ENCODE peak calls at places on chromosomes 2 and 18, in four cellular contexts. One of them, this sample, is unnamed.

GRCh38 chr18:23938046-23938756 is 76.4 kb upstream of the TTC39C start:
- DNase-seq in uterus: no peak
- DNase-seq in cardiac muscle cell: no peak
- DNase-seq in dorsolateral prefrontal cortex: no peak
- DNase-seq in this sample: no peak

GRCh38 chr2:147026664-147027278 is 818.1 kb upstream of the ACVR2A start:
- DNase-seq in cardiac muscle cell: no peak
- DNase-seq in uterus: no peak
- DNase-seq in dorsolateral prefrontal cortex: no peak
- DNase-seq in this sample: no peak

GRCh38 chr2:172293952-172294351 is 133.4 kb upstream of the ITGA6 start:
- DNase-seq in uterus: peak; percentile 51
- DNase-seq in dorsolateral prefrontal cortex: no peak
- DNase-seq in cardiac muscle cell: no peak
- DNase-seq in this sample: no peak

GRCh38 chr2:10323535-10323934 is 20.8 kb downstream of the HPCAL1 start:
- DNase-seq in cardiac muscle cell: no peak
- DNase-seq in dorsolateral prefrontal cortex: no peak
- DNase-seq in uterus: no peak
- DNase-seq in this sample: no peak

GRCh38 chr18:34976899-34977786 is 64.1 kb upstream of the MAPRE2 start:
- DNase-seq in uterus: peak; percentile 54
- DNase-seq in dorsolateral prefrontal cortex: peak; percentile 73
- DNase-seq in cardiac muscle cell: peak; percentile 81
- DNase-seq in this sample: peak; percentile 73

GRCh38 chr18:57353137-57353939 is 981 bp downstream of the ST8SIA3 start:
- DNase-seq in dorsolateral prefrontal cortex: peak; percentile 67
- DNase-seq in uterus: no peak
- DNase-seq in cardiac muscle cell: peak; percentile 73
- DNase-seq in this sample: peak; percentile 39

GRCh38 chr2:131365452-131365851 is 1.5 kb upstream of the RAB6D start:
- DNase-seq in dorsolateral prefrontal cortex: no peak
- DNase-seq in uterus: no peak
- DNase-seq in cardiac muscle cell: no peak
- DNase-seq in this sample: no peak

GRCh38 chr2:121778736-121779487 is 23.5 kb downstream of the TSN start:
- DNase-seq in dorsolateral prefrontal cortex: no peak
- DNase-seq in uterus: no peak
- DNase-seq in cardiac muscle cell: no peak
- DNase-seq in this sample: no peak

GRCh38 chr18:36942264-36942663 is 113.3 kb downstream of the KIAA1328 start:
- DNase-seq in uterus: no peak
- DNase-seq in cardiac muscle cell: peak; percentile 48
- DNase-seq in dorsolateral prefrontal cortex: no peak
- DNase-seq in this sample: peak; percentile 29

GRCh38 chr2:14749869-14750268 is 117.4 kb downstream of the LRATD1 start:
- DNase-seq in cardiac muscle cell: no peak
- DNase-seq in uterus: no peak
- DNase-seq in dorsolateral prefrontal cortex: no peak
- DNase-seq in this sample: no peak

GRCh38 chr2:203559640-203560039 is 24.5 kb upstream of the RAPH1 start:
- DNase-seq in uterus: no peak
- DNase-seq in cardiac muscle cell: no peak
- DNase-seq in dorsolateral prefrontal cortex: no peak
- DNase-seq in this sample: no peak

GRCh38 chr18:63741769-63742168 is 33.4 kb upstream of the SERPINB7 start:
- DNase-seq in cardiac muscle cell: no peak
- DNase-seq in dorsolateral prefrontal cortex: no peak
- DNase-seq in uterus: no peak
- DNase-seq in this sample: no peak

GRCh38 chr2:76613330-76613729 is 902.6 kb upstream of the GCFC2 start:
- DNase-seq in cardiac muscle cell: no peak
- DNase-seq in uterus: no peak
- DNase-seq in dorsolateral prefrontal cortex: no peak
- DNase-seq in this sample: no peak

GRCh38 chr2:70921031-70921430 is 14.7 kb upstream of the ATP6V1B1 start:
- DNase-seq in cardiac muscle cell: no peak
- DNase-seq in dorsolateral prefrontal cortex: no peak
- DNase-seq in uterus: no peak
- DNase-seq in this sample: no peak

GRCh38 chr2:32666704-32667103 is 38.9 kb downstream of the TTC27 start:
- DNase-seq in cardiac muscle cell: no peak
- DNase-seq in dorsolateral prefrontal cortex: no peak
- DNase-seq in uterus: no peak
- DNase-seq in this sample: no peak

GRCh38 chr2:19368760-19369159 is 10.3 kb upstream of the OSR1 start:
- DNase-seq in dorsolateral prefrontal cortex: no peak
- DNase-seq in cardiac muscle cell: no peak
- DNase-seq in uterus: no peak
- DNase-seq in this sample: no peak

GRCh38 chr2:210899131-210899530 is 342.7 kb downstream of the CPS1 start:
- DNase-seq in cardiac muscle cell: no peak
- DNase-seq in uterus: no peak
- DNase-seq in dorsolateral prefrontal cortex: no peak
- DNase-seq in this sample: no peak

GRCh38 chr2:217657252-217657651 is 345.5 kb downstream of the TNS1 start:
- DNase-seq in uterus: no peak
- DNase-seq in cardiac muscle cell: no peak
- DNase-seq in dorsolateral prefrontal cortex: no peak
- DNase-seq in this sample: no peak

GRCh38 chr2:46806526-46806925 is 109.1 kb downstream of the MCFD2 start:
- DNase-seq in dorsolateral prefrontal cortex: no peak
- DNase-seq in uterus: no peak
- DNase-seq in cardiac muscle cell: no peak
- DNase-seq in this sample: no peak

GRCh38 chr2:48715042-48715899 is 40.3 kb downstream of the LHCGR start:
- DNase-seq in uterus: peak; percentile 36
- DNase-seq in cardiac muscle cell: peak; percentile 53
- DNase-seq in dorsolateral prefrontal cortex: no peak
- DNase-seq in this sample: no peak

GRCh38 chr18:77634495-77634894 is 384.8 kb downstream of the GALR1 start:
- DNase-seq in dorsolateral prefrontal cortex: no peak
- DNase-seq in uterus: no peak
- DNase-seq in cardiac muscle cell: no peak
- DNase-seq in this sample: no peak

GRCh38 chr2:163248321-163249090 is 409.9 kb upstream of the KCNH7 start:
- DNase-seq in cardiac muscle cell: no peak
- DNase-seq in dorsolateral prefrontal cortex: no peak
- DNase-seq in uterus: no peak
- DNase-seq in this sample: no peak

GRCh38 chr18:2889761-2890192 is 43.0 kb downstream of the EMILIN2 start:
- DNase-seq in uterus: no peak
- DNase-seq in dorsolateral prefrontal cortex: no peak
- DNase-seq in cardiac muscle cell: no peak
- DNase-seq in this sample: no peak

GRCh38 chr2:64625352-64626145 is 28.2 kb downstream of the SERTAD2 start:
- DNase-seq in dorsolateral prefrontal cortex: no peak
- DNase-seq in uterus: no peak
- DNase-seq in cardiac muscle cell: no peak
- DNase-seq in this sample: no peak

GRCh38 chr18:27017901-27018500 is 152.5 kb upstream of the AQP4 start:
- DNase-seq in uterus: no peak
- DNase-seq in cardiac muscle cell: peak; percentile 31
- DNase-seq in dorsolateral prefrontal cortex: no peak
- DNase-seq in this sample: no peak

GRCh38 chr2:172100080-172101007 is 2.4 kb downstream of the DLX2 start:
- DNase-seq in uterus: no peak
- DNase-seq in cardiac muscle cell: no peak
- DNase-seq in dorsolateral prefrontal cortex: no peak
- DNase-seq in this sample: peak; percentile 18

GRCh38 chr2:167294775-167295140 is 406.5 kb downstream of the XIRP2 start:
- DNase-seq in cardiac muscle cell: no peak
- DNase-seq in uterus: no peak
- DNase-seq in dorsolateral prefrontal cortex: no peak
- DNase-seq in this sample: no peak

GRCh38 chr2:167294031-167294774 is 405.9 kb downstream of the XIRP2 start:
- DNase-seq in dorsolateral prefrontal cortex: peak; percentile 27
- DNase-seq in cardiac muscle cell: peak; percentile 50
- DNase-seq in uterus: no peak
- DNase-seq in this sample: no peak

GRCh38 chr2:167293172-167293781 is 405.0 kb downstream of the XIRP2 start:
- DNase-seq in uterus: peak; percentile 15
- DNase-seq in dorsolateral prefrontal cortex: peak; percentile 44
- DNase-seq in cardiac muscle cell: peak; percentile 54
- DNase-seq in this sample: no peak

GRCh38 chr2:167289651-167290410 is 401.6 kb downstream of the XIRP2 start:
- DNase-seq in cardiac muscle cell: no peak
- DNase-seq in dorsolateral prefrontal cortex: no peak
- DNase-seq in uterus: no peak
- DNase-seq in this sample: no peak

GRCh38 chr2:167292430-167293171 is 404.3 kb downstream of the XIRP2 start:
- DNase-seq in dorsolateral prefrontal cortex: peak; percentile 89
- DNase-seq in uterus: peak; percentile 86
- DNase-seq in cardiac muscle cell: peak; percentile 97
- DNase-seq in this sample: peak; percentile 69
- TF ChIP-seq CTCF in dorsolateral prefrontal cortex: peak; percentile 42
- TF ChIP-seq CTCF in uterus: peak; percentile 31
- TF ChIP-seq CTCF in cardiac muscle cell: peak; percentile 26
- TF ChIP-seq CTCF in this sample: peak; percentile 49

DNA sequence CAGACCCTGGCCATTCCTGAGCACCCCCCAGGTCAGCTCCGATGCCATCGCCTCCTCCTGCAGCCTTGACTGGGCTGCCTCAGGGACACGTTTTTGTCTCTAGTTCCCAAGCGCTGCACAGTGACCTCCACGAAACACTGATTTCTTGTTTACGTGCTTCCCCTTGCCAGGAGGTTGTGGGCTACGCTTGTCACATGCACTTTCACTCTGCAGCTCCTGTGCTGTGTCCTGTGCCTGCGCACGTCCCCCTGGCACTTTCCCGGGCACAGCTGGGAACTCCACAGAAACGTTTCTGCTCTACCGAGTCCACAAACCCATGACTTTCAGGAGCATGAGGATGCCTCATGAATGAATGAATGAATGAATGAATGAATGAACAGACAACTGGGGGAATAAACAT is 160.6 kb downstream of the LAMA1 start:
- DNase-seq in uterus: no peak
- DNase-seq in dorsolateral prefrontal cortex: no peak
- DNase-seq in cardiac muscle cell: no peak
- DNase-seq in this sample: no peak
- TF ChIP-seq CTCF in uterus: no peak
- TF ChIP-seq CTCF in dorsolateral prefrontal cortex: no peak
- TF ChIP-seq CTCF in cardiac muscle cell: no peak
- TF ChIP-seq CTCF in this sample: no peak

GRCh38 chr18:9419956-9420631 is 55.2 kb upstream of the RALBP1 start:
- DNase-seq in uterus: no peak
- DNase-seq in cardiac muscle cell: no peak
- DNase-seq in dorsolateral prefrontal cortex: no peak
- DNase-seq in this sample: no peak

GRCh38 chr18:9421788-9422329 is 53.5 kb upstream of the RALBP1 start:
- DNase-seq in uterus: no peak
- DNase-seq in cardiac muscle cell: no peak
- DNase-seq in dorsolateral prefrontal cortex: no peak
- DNase-seq in this sample: no peak

GRCh38 chr18:9421096-9421495 is 54.2 kb upstream of the RALBP1 start:
- DNase-seq in dorsolateral prefrontal cortex: no peak
- DNase-seq in uterus: no peak
- DNase-seq in cardiac muscle cell: no peak
- DNase-seq in this sample: no peak

GRCh38 chr18:9417081-9417841 is 58.1 kb upstream of the RALBP1 start:
- DNase-seq in uterus: peak; percentile 38
- DNase-seq in dorsolateral prefrontal cortex: peak; percentile 65
- DNase-seq in cardiac muscle cell: no peak
- DNase-seq in this sample: no peak

GRCh38 chr18:9418047-9418690 is 57.1 kb upstream of the RALBP1 start:
- DNase-seq in uterus: no peak
- DNase-seq in cardiac muscle cell: no peak
- DNase-seq in dorsolateral prefrontal cortex: no peak
- DNase-seq in this sample: no peak
- TF ChIP-seq CTCF in uterus: no peak
- TF ChIP-seq CTCF in cardiac muscle cell: no peak
- TF ChIP-seq CTCF in dorsolateral prefrontal cortex: no peak
- TF ChIP-seq CTCF in this sample: no peak

DNA sequence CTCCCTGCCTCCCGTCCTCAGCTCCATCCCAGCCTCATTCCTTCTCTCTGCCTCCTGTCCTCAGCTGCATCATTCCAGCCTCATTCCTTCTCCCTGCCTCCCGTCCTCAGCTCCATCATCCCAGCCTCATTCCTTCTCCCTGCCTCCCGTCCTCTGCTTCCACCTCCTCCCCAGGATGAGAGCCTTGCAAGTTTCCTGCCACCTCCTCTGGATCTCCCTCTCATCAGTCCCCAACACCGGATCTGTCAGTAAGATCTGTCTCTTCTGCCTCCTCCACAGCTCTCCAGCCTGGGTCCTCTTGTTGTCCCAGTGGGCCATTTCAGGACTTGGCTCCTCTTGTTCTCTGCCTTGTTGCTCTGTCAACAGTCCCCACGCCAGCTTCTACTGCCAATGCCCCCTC is 130.9 kb downstream of the NDUFA10 start:
- DNase-seq in uterus: no peak
- DNase-seq in cardiac muscle cell: no peak
- DNase-seq in dorsolateral prefrontal cortex: no peak
- DNase-seq in this sample: no peak
- TF ChIP-seq CTCF in uterus: no peak
- TF ChIP-seq CTCF in cardiac muscle cell: no peak
- TF ChIP-seq CTCF in dorsolateral prefrontal cortex: no peak
- TF ChIP-seq CTCF in this sample: no peak

GRCh38 chr2:79860233-79861058 is 347.6 kb downstream of the CTNNA2 start:
- DNase-seq in uterus: no peak
- DNase-seq in dorsolateral prefrontal cortex: no peak
- DNase-seq in cardiac muscle cell: peak; percentile 61
- DNase-seq in this sample: no peak

GRCh38 chr2:79849949-79850348 is 337.1 kb downstream of the CTNNA2 start:
- DNase-seq in dorsolateral prefrontal cortex: no peak
- DNase-seq in cardiac muscle cell: no peak
- DNase-seq in uterus: no peak
- DNase-seq in this sample: no peak

GRCh38 chr2:79850912-79851311 is 338.1 kb downstream of the CTNNA2 start:
- DNase-seq in dorsolateral prefrontal cortex: no peak
- DNase-seq in uterus: no peak
- DNase-seq in cardiac muscle cell: peak; percentile 20
- DNase-seq in this sample: no peak

GRCh38 chr2:79857888-79858287 is 345.0 kb downstream of the CTNNA2 start:
- DNase-seq in cardiac muscle cell: no peak
- DNase-seq in dorsolateral prefrontal cortex: no peak
- DNase-seq in uterus: no peak
- DNase-seq in this sample: no peak

GRCh38 chr2:79855264-79856006 is 342.6 kb downstream of the CTNNA2 start:
- DNase-seq in uterus: no peak
- DNase-seq in dorsolateral prefrontal cortex: peak; percentile 11
- DNase-seq in cardiac muscle cell: peak; percentile 49
- DNase-seq in this sample: peak; percentile 41
- TF ChIP-seq CTCF in uterus: no peak
- TF ChIP-seq CTCF in dorsolateral prefrontal cortex: peak; percentile 55
- TF ChIP-seq CTCF in cardiac muscle cell: no peak
- TF ChIP-seq CTCF in this sample: peak; percentile 15